ENCODE peak calls at places on chromosomes 3 and 15, in seven cellular contexts. A, U, E, X, H, C and O are unnamed samples.

GRCh38 chr15:74010929-74011540 is 16.5 kb downstream of the PML start:
- DNase-seq in A (no peak), U (no peak), E (no peak), X (no peak), H (no peak), C (peak; percentile 42), O (no peak)

GRCh38 chr3:39651993-39652739 is 157.2 kb upstream of the MYRIP start:
- DNase-seq in A (no peak), U (no peak), E (no peak), X (no peak), H (no peak), C (no peak), O (no peak)

GRCh38 chr3:105158277-105158676 is 208.4 kb upstream of the ALCAM start:
- DNase-seq in A (no peak), U (no peak), E (no peak), X (no peak), H (no peak), C (no peak), O (no peak)

GRCh38 chr3:195768831-195769303 is 42.9 kb downstream of the MUC4 start:
- DNase-seq in A (no peak), U (no peak), E (peak; percentile 97), X (no peak), H (no peak), C (peak; percentile 15), O (no peak)

GRCh38 chr15:42457445-42458442 is 33.2 kb downstream of the ZNF106 start:
- DNase-seq in A (peak; percentile 59), U (no peak), E (no peak), X (no peak), H (peak; percentile 34), C (no peak), O (no peak)

GRCh38 chr3:71681224-71681668 is 44.0 kb downstream of the EIF4E3 start:
- DNase-seq in A (peak; percentile 34), U (peak; percentile 41), E (peak; percentile 26), X (no peak), H (no peak), C (peak; percentile 6), O (no peak)

GRCh38 chr3:131735121-131735520 is 232.3 kb upstream of the MRPL3 start:
- DNase-seq in A (no peak), U (no peak), E (no peak), X (no peak), H (no peak), C (no peak), O (no peak)

GRCh38 chr3:13655074-13655913 is 106.4 kb downstream of the FBLN2 start:
- DNase-seq in A (no peak), U (peak; percentile 51), E (no peak), X (no peak), H (no peak), C (peak; percentile 95), O (peak; percentile 66)

GRCh38 chr3:64832098-64832497 is 144.3 kb upstream of the ADAMTS9 start:
- DNase-seq in A (no peak), U (no peak), E (no peak), X (no peak), H (no peak), C (no peak), O (no peak)

GRCh38 chr3:43016513-43016865 is 37.4 kb downstream of the GASK1A start:
- DNase-seq in A (no peak), U (no peak), E (no peak), X (no peak), H (no peak), C (no peak), O (no peak)

GRCh38 chr3:132543016-132543739 is 53.9 kb upstream of the ACKR4 start:
- DNase-seq in A (peak; percentile 62), U (no peak), E (peak; percentile 18), X (no peak), H (no peak), C (no peak), O (no peak)

GRCh38 chr15:66760358-66760967 is 58.4 kb downstream of the SMAD6 start:
- DNase-seq in A (no peak), U (no peak), E (no peak), X (no peak), H (no peak), C (no peak), O (no peak)

GRCh38 chr3:131341761-131342160 is 39.8 kb upstream of the NUDT16 start:
- DNase-seq in A (no peak), U (no peak), E (no peak), X (no peak), H (no peak), C (no peak), O (no peak)

GRCh38 chr3:123444023-123444422 is 4.9 kb downstream of the ADCY5 start:
- DNase-seq in A (no peak), U (no peak), E (no peak), X (no peak), H (no peak), C (no peak), O (no peak)

GRCh38 chr3:197878427-197878826 is 71.6 kb upstream of the RPL35A start:
- DNase-seq in A (no peak), U (no peak), E (no peak), X (peak; percentile 84), H (no peak), C (no peak), O (no peak)

GRCh38 chr3:74000715-74001114 is 376.0 kb upstream of the PDZRN3 start:
- DNase-seq in A (no peak), U (no peak), E (no peak), X (no peak), H (no peak), C (no peak), O (no peak)

GRCh38 chr15:100861511-100861991 is 18.1 kb upstream of the ALDH1A3 start:
- DNase-seq in A (no peak), U (no peak), E (no peak), X (no peak), H (no peak), C (no peak), O (no peak)

GRCh38 chr3:28726840-28727239 is 378.2 kb upstream of the AZI2 start:
- DNase-seq in A (no peak), U (no peak), E (peak; percentile 23), X (no peak), H (no peak), C (peak; percentile 28), O (peak; percentile 43)